ENCODE peak calls at places on chromosomes 4 and X, in nine cellular contexts. D is tibial artery, V is WTC11, X is uterus, L is WERI-Rb-1, W is Calu3, J is epithelial cell of esophagus, K is left ventricle myocardium inferior, F is glutamatergic neuron. I is an unnamed sample.

GRCh38 chr4:123564758-123565346 is 168.3 kb downstream of the SPRY1 start:
- DNase-seq in X (no peak), J (peak), F (peak), V (peak), K (no peak), D (no peak), W (peak), L (peak), I (no peak)

GRCh38 chrX:20224814-20225487 is 41.8 kb downstream of the RPS6KA3 start:
- DNase-seq in K (no peak), F (no peak), J (peak), D (no peak), X (no peak), W (no peak), V (no peak), L (no peak), I (no peak)

GRCh38 chr4:151653548-151653918 is 107.3 kb downstream of the GATB start:
- DNase-seq in L (no peak), K (no peak), D (no peak), F (no peak), V (no peak), J (no peak), X (no peak), W (no peak), I (no peak)

GRCh38 chr4:77631276-77631675 is 25.7 kb downstream of the CXCL13 start:
- DNase-seq in D (no peak), L (no peak), J (no peak), W (no peak), F (no peak), V (no peak), K (no peak), X (no peak), I (no peak)

GRCh38 chrX:283115-283845 is 2.1 kb downstream of the PLCXD1 start:
- DNase-seq in V (peak), F (peak), K (peak), L (peak), D (peak), J (peak), W (peak), X (peak), I (peak)

GRCh38 chr4:8410641-8411271 is 29.8 kb downstream of the ACOX3 start:
- DNase-seq in K (peak), D (peak), L (peak), V (peak), F (peak), X (peak), J (peak), W (peak), I (peak)

GRCh38 chr4:26762650-26763049 is 98.0 kb upstream of the STIM2 start:
- DNase-seq in K (no peak), D (no peak), X (no peak), F (no peak), L (no peak), W (no peak), J (peak), V (no peak), I (no peak)

GRCh38 chrX:152821145-152821765 is 9.3 kb downstream of the CETN2 start:
- DNase-seq in J (peak), W (peak), L (peak), X (no peak), D (no peak), V (peak), K (no peak), F (peak), I (peak)

GRCh38 chr4:74228691-74229640 is 71.0 kb downstream of the MTHFD2L start:
- DNase-seq in J (peak), D (no peak), K (peak), X (peak), W (peak), L (peak), V (peak), F (peak), I (peak)

GRCh38 chr4:80492761-80493160 is 157.2 kb downstream of the CFAP299 start:
- DNase-seq in D (no peak), X (no peak), K (no peak), W (peak), L (no peak), J (peak), V (no peak), F (no peak), I (no peak)

GRCh38 chr4:102564399-102564921 is 63.3 kb downstream of the NFKB1 start:
- DNase-seq in W (no peak), D (no peak), V (no peak), X (no peak), F (no peak), L (no peak), J (peak), K (no peak), I (no peak)

GRCh38 chr4:5793514-5793913 is 82.5 kb downstream of the EVC start:
- DNase-seq in W (no peak), D (peak), K (no peak), V (no peak), X (no peak), F (no peak), L (no peak), J (no peak), I (no peak)

GRCh38 chr4:137180349-137180748 is 351.9 kb downstream of the PCDH18 start:
- DNase-seq in X (no peak), L (no peak), V (peak), J (peak), F (no peak), D (no peak), W (no peak), K (no peak), I (no peak)

GRCh38 chr4:7458066-7458425 is 23.3 kb upstream of the PSAPL1 start:
- DNase-seq in L (no peak), V (no peak), X (no peak), F (peak), W (no peak), D (no peak), K (no peak), J (no peak), I (no peak)

GRCh38 chr4:137394000-137394399 is 138.3 kb downstream of the PCDH18 start:
- DNase-seq in D (no peak), V (no peak), F (no peak), W (no peak), X (no peak), L (no peak), K (no peak), J (no peak), I (no peak)

GRCh38 chrX:70289168-70289792 is 447 bp downstream of the PDZD11 start:
- DNase-seq in D (no peak), X (no peak), J (peak), V (no peak), K (no peak), W (no peak), L (no peak), F (no peak), I (no peak)

GRCh38 chrX:134622056-134622812 is 36.0 kb downstream of the PLAC1 start:
- DNase-seq in F (no peak), L (no peak), K (no peak), D (no peak), V (peak), J (peak), X (no peak), W (no peak), I (no peak)

GRCh38 chr4:1379351-1379781 is 26.9 kb downstream of the NKX1-1 start:
- DNase-seq in J (no peak), X (no peak), K (peak), L (peak), V (peak), F (peak), D (peak), W (no peak), I (no peak)

GRCh38 chrX:21745756-21746155 is 12.2 kb downstream of the SMPX start:
- DNase-seq in J (peak), W (peak), D (no peak), X (no peak), K (no peak), F (peak), V (peak), L (peak), I (no peak)

GRCh38 chr4:133618963-133619362 is 469.9 kb downstream of the PCDH10 start:
- DNase-seq in V (no peak), J (no peak), X (no peak), L (no peak), W (no peak), D (no peak), F (no peak), K (no peak), I (no peak)

GRCh38 chrX:40107291-40108083 is 9.7 kb upstream of the BCOR start:
- DNase-seq in L (peak), W (peak), J (no peak), K (peak), X (peak), V (no peak), F (peak), D (peak), I (peak)

GRCh38 chrX:102959471-102959870 is 22.4 kb downstream of the RAB40AL start:
- DNase-seq in X (no peak), L (no peak), V (no peak), K (no peak), J (peak), F (no peak), W (no peak), D (no peak), I (no peak)

GRCh38 chrX:129808829-129809745 is 29.3 kb downstream of the SASH3 start:
- DNase-seq in X (no peak), F (no peak), V (no peak), L (no peak), J (no peak), K (no peak), D (no peak), W (no peak), I (no peak)

GRCh38 chr4:47531241-47531953 is 46.3 kb downstream of the ATP10D start:
- DNase-seq in F (no peak), J (peak), K (no peak), V (no peak), X (no peak), W (no peak), L (no peak), D (no peak), I (no peak)

GRCh38 chrX:131910565-131910964 is 112.5 kb upstream of the STK26 start:
- DNase-seq in V (no peak), W (no peak), K (no peak), F (no peak), L (no peak), X (no peak), D (no peak), J (no peak), I (no peak)

GRCh38 chrX:150364347-150365050 is 1.4 kb downstream of the MAMLD1 start:
- DNase-seq in D (peak), J (peak), W (peak), F (peak), X (no peak), K (peak), L (peak), V (peak), I (no peak)

GRCh38 chrX:84717344-84717743 is 215.1 kb upstream of the HDX start:
- DNase-seq in X (no peak), K (no peak), V (no peak), W (no peak), D (no peak), J (no peak), L (no peak), F (no peak), I (no peak)

GRCh38 chrX:120456973-120457372 is 12.1 kb downstream of the LAMP2 start:
- DNase-seq in W (no peak), J (peak), V (no peak), K (no peak), X (no peak), D (no peak), F (no peak), L (no peak), I (no peak)

GRCh38 chr4:11949355-11949754 is 520.7 kb upstream of the HS3ST1 start:
- DNase-seq in W (peak), D (no peak), X (no peak), L (no peak), V (no peak), J (peak), F (no peak), K (no peak), I (no peak)

GRCh38 chr4:109921384-109921808 is 8.7 kb downstream of the EGF start:
- DNase-seq in J (peak), D (no peak), F (no peak), X (peak), V (no peak), L (no peak), W (no peak), K (no peak), I (no peak)

GRCh38 chr4:1976416-1977352 is 32.1 kb downstream of the NELFA start:
- DNase-seq in V (no peak), K (no peak), W (no peak), D (no peak), J (no peak), X (no peak), F (no peak), L (no peak), I (no peak)

GRCh38 chr4:145525291-145525740 is 43.7 kb downstream of the SMAD1 start:
- DNase-seq in F (no peak), X (no peak), J (no peak), W (no peak), K (no peak), D (no peak), V (no peak), L (peak), I (no peak)

GRCh38 chrX:19827088-19827487 is 60.3 kb downstream of the SH3KBP1 start:
- DNase-seq in X (no peak), D (no peak), W (no peak), K (no peak), J (no peak), F (no peak), L (no peak), V (no peak), I (no peak)

GRCh38 chrX:141439651-141440050 is 144.9 kb downstream of the SPANXA1 start:
- DNase-seq in D (no peak), X (no peak), W (no peak), L (no peak), V (no peak), J (no peak), F (no peak), K (no peak), I (no peak)

GRCh38 chr4:73445383-73446335 is 9.6 kb downstream of the AFP start:
- DNase-seq in F (peak), W (no peak), L (no peak), K (no peak), V (no peak), J (no peak), X (no peak), D (no peak), I (no peak)

GRCh38 chrX:108090474-108091265 is 672 bp downstream of the PSMD10 start:
- DNase-seq in J (peak), K (no peak), X (no peak), W (no peak), D (no peak), L (no peak), V (no peak), F (no peak), I (no peak)

GRCh38 chr4:53861856-53862610 is 202.4 kb downstream of the CHIC2 start:
- DNase-seq in J (peak), D (no peak), L (no peak), F (no peak), K (no peak), V (no peak), X (peak), W (no peak), I (no peak)

GRCh38 chrX:83658731-83659130 is 150.6 kb downstream of the POU3F4 start:
- DNase-seq in K (no peak), V (no peak), F (no peak), L (no peak), X (no peak), J (no peak), D (no peak), W (no peak), I (no peak)

GRCh38 chrX:86349115-86349514 is 200.9 kb downstream of the DACH2 start:
- DNase-seq in J (no peak), F (peak), W (no peak), D (no peak), X (no peak), L (no peak), K (peak), V (peak), I (no peak)

DNA sequence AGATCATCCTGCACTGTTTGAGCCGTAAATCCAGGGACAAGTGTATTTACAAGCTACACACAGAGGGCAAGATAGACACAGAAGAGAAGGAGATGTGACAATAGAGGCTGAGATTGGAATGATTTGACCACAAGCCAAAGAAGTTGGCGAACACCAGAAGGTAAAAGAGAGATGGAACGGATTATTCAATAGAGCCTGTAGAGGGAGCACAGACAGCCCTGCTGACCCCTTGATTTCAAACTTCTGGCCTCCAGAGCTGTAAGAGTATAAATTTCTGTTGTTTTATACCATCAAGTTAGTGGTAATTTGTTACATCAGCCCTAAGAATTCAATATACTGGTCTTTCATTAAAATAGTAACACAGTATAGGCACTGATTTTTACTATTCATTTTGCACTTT is 447.8 kb downstream of the FAT4 start:
- DNase-seq in K (no peak), W (no peak), J (no peak), F (no peak), V (no peak), L (no peak), D (no peak), X (no peak), I (no peak)
- TF ChIP-seq CTCF in K (no peak), W (no peak), J (no peak), F (no peak), V (no peak), L (peak), D (no peak), X (no peak), I (peak)

GRCh38 chr4:32340591-32340990 is 1620.4 kb downstream of the PCDH7 start:
- DNase-seq in J (peak), V (no peak), X (no peak), F (no peak), K (no peak), W (no peak), D (no peak), L (no peak), I (no peak)
- TF ChIP-seq CTCF in J (peak), V (no peak), X (no peak), F (no peak), K (no peak), W (no peak), D (no peak), L (no peak), I (no peak)

GRCh38 chr4:87973283-87974169 is 2.0 kb upstream of the SPP1 start:
- DNase-seq in F (peak), X (peak), J (peak), W (peak), L (peak), V (peak), D (peak), K (peak), I (peak)

GRCh38 chr4:87975466-87975865 is at the start of gene SPP1:
- DNase-seq in D (no peak), J (no peak), X (no peak), F (peak), W (peak), L (no peak), V (peak), K (no peak), I (no peak)

GRCh38 chr4:87974856-87975462 is 555 bp upstream of the SPP1 start:
- DNase-seq in L (no peak), J (peak), F (no peak), X (no peak), W (peak), D (no peak), K (no peak), V (no peak), I (no peak)

GRCh38 chr4:87967193-87967592 is 8.3 kb upstream of the SPP1 start:
- DNase-seq in D (no peak), L (no peak), V (no peak), W (no peak), X (no peak), K (no peak), F (no peak), J (no peak), I (no peak)

GRCh38 chr4:87971866-87972265 is 3.6 kb upstream of the SPP1 start:
- DNase-seq in X (no peak), L (no peak), V (no peak), K (no peak), D (no peak), J (no peak), F (no peak), W (no peak), I (no peak)
- TF ChIP-seq CTCF in X (no peak), L (no peak), V (no peak), K (no peak), D (no peak), J (no peak), F (no peak), W (no peak), I (no peak)

DNA sequence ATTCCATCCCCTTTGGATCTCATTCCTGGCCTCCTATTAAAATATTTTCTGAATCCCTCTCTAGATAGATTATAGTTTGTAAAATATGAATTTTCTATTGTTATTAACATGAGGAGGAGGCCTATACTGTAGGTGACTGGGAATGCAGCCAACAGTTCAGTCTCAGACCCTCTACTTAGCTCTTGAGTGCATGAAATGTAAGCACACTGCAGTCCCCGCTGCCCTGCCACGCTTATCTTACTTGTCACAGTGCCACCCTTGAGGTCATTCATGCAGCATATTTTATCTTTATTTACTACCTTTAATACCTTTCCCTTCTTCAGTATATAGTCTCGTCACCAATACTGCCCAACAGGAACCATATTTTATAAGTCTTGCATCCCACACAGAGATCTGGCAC is 151.0 kb downstream of the CAMK2D start:
- DNase-seq in W (no peak), V (no peak), F (no peak), J (no peak), X (no peak), L (no peak), D (no peak), K (no peak), I (no peak)
- TF ChIP-seq CTCF in W (no peak), V (no peak), F (no peak), J (no peak), X (no peak), L (no peak), D (no peak), K (no peak), I (no peak)

GRCh38 chr4:153346563-153346962 is 2.1 kb downstream of the MND1 start:
- DNase-seq in K (no peak), X (no peak), J (no peak), L (no peak), F (no peak), V (no peak), W (no peak), D (no peak), I (no peak)
- TF ChIP-seq CTCF in K (no peak), X (no peak), J (no peak), L (no peak), F (no peak), V (no peak), W (no peak), D (no peak), I (no peak)

GRCh38 chr4:187840814-187841213 is 154.8 kb upstream of the ZFP42 start:
- DNase-seq in F (no peak), L (no peak), V (no peak), K (no peak), X (no peak), J (peak), D (no peak), W (no peak), I (no peak)

GRCh38 chr4:187839765-187840164 is 155.8 kb upstream of the ZFP42 start:
- DNase-seq in F (no peak), D (no peak), J (no peak), X (no peak), L (no peak), K (no peak), W (no peak), V (no peak), I (no peak)
- TF ChIP-seq CTCF in F (no peak), D (no peak), J (no peak), X (no peak), L (no peak), K (no peak), W (no peak), V (no peak), I (no peak)

DNA sequence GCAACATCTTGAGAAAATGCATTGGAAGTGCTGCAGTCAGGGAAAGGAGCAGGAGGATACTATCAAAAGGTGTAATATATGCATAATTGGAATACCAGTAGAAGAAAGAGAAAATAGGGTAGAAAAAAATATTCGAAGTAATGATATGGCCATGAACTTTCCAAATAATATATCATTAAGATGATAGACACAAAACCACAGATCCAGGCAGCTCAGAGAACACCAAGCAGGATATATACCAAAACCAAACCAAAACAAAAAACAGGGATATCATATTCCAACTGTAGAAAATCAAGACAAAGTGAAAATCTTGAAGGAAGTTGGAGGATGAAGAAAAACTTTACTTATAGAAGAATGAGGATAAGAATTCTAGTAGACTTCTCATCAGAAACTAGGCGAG is 9.7 kb upstream of the POLA1 start:
- DNase-seq in V (no peak), L (no peak), W (no peak), F (no peak), X (no peak), D (no peak), J (no peak), K (no peak), I (no peak)
- TF ChIP-seq CTCF in V (no peak), L (no peak), W (no peak), F (no peak), X (no peak), D (no peak), J (no peak), K (no peak), I (no peak)